ENCODE peak calls at places on chromosomes 4 and X, in seven cellular contexts. J, Q, N, S, T, U and G are unnamed samples.

GRCh38 chr4:72312032-72312650 is 256.9 kb downstream of the ADAMTS3 start:
- DNase-seq in J (peak; percentile 60), Q (peak; percentile 40), N (peak; percentile 40), S (no peak), T (peak; percentile 29), U (peak; percentile 59), G (no peak)

GRCh38 chr4:85607624-85608023 is 132.7 kb downstream of the ARHGAP24 start:
- DNase-seq in J (no peak), Q (no peak), N (no peak), S (no peak), T (peak; percentile 33), U (no peak), G (no peak)

GRCh38 chrX:16125520-16126149 is 2.3 kb downstream of the GRPR start:
- DNase-seq in J (no peak), Q (no peak), N (no peak), S (no peak), T (no peak), U (no peak), G (no peak)

GRCh38 chrX:133440797-133441163 is 25.5 kb upstream of the GPC4 start:
- DNase-seq in J (no peak), Q (no peak), N (no peak), S (no peak), T (no peak), U (no peak), G (no peak)

GRCh38 chr4:164725066-164725465 is 28.9 kb upstream of the SMIM31 start:
- DNase-seq in J (no peak), Q (no peak), N (no peak), S (no peak), T (no peak), U (no peak), G (no peak)

GRCh38 chrX:120365320-120365719 is 3.4 kb downstream of the ATP1B4 start:
- DNase-seq in J (no peak), Q (peak; percentile 53), N (peak; percentile 10), S (peak; percentile 13), T (peak; percentile 63), U (peak; percentile 53), G (peak; percentile 33)

GRCh38 chr4:134313591-134313990 is 112.0 kb upstream of the PABPC4L start:
- DNase-seq in J (no peak), Q (no peak), N (no peak), S (no peak), T (no peak), U (no peak), G (no peak)

GRCh38 chr4:156576946-156577345 is 394.7 kb downstream of the PDGFC start:
- DNase-seq in J (no peak), Q (no peak), N (no peak), S (no peak), T (no peak), U (no peak), G (no peak)

GRCh38 chr4:78565971-78566372 is 14.4 kb downstream of the ANXA3 start:
- DNase-seq in J (no peak), Q (no peak), N (peak; percentile 85), S (no peak), T (no peak), U (no peak), G (no peak)

GRCh38 chr4:103996059-103996458 is 276.3 kb upstream of the TACR3 start:
- DNase-seq in J (no peak), Q (peak; percentile 8), N (peak; percentile 36), S (no peak), T (no peak), U (no peak), G (no peak)

GRCh38 chr4:40280586-40280985 is 54.5 kb upstream of the CHRNA9 start:
- DNase-seq in J (no peak), Q (no peak), N (no peak), S (no peak), T (no peak), U (no peak), G (no peak)

DNA sequence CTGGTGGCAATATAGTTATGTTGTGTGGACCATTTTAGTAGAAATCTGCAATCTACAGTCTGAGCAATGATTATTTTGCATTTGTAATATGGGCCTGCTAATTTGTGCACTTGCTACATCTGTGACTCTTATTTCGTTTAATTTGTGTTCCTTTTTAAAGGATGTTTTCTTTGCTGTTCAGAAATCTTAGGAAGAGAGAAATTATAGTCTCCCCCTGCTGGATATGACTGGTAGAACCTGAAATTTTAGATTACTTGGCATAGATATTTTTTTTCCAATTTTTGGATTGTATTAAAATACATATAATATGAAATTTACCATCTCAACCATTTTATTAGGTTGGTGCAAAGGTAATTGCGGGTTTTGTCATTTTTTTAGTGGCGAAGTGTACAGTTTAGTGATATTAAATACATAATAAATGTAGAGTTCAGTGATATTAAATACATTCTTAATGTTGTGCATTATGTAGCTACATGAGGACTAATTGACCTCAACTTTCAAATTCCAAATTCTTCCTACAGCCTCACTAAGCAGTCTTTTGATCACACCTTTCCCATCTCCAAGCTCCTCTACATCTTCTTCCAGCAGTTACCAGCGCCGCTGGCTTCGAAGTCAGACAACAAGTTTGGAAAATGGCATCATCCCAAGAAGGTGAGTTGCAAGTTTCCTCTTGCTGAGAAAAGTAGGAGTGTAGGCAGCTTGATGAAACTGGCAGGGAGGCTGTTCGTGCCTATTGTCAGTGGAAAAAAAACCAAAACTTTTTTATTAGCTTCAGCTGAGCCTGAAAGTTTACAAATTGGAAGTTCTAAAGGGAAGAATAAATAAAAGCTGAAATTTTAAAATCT is 82.2 kb downstream of the FNIP2 start:
- DNase-seq in J (peak; percentile 55), Q (no peak), N (no peak), S (no peak), T (no peak), U (no peak), G (no peak)
- TF ChIP-seq CTCF in J (peak; percentile 73), Q (peak; percentile 58), N (peak; percentile 50), S (peak; percentile 79), T (peak; percentile 76), U (peak; percentile 70), G (peak; percentile 64)

DNA sequence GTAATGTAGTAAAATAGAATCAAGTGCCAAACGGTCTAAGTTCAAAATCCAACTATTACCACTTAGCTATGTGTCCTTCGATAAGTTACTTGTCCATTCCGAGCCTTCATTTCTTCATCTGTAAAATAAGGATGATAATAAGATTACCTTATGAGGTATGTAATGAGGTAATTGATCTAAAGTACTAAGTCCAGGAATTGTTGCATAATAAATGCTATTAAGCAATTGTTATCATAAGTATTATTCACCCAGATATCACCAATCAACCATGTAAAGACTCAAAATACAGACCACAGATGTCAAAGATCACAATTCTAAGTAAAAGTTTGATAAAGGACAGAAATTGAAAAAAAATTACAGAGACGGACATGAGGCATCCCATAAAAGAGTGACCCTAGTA is 168.4 kb upstream of the POU3F4 start:
- DNase-seq in J (no peak), Q (no peak), N (no peak), S (no peak), T (no peak), U (no peak), G (no peak)
- TF ChIP-seq CTCF in J (no peak), Q (no peak), N (no peak), S (no peak), T (no peak), U (no peak), G (no peak)

GRCh38 chrX:137166591-137166990 is 132.8 kb upstream of the GPR101 start:
- DNase-seq in J (no peak), Q (peak; percentile 10), N (no peak), S (no peak), T (peak; percentile 42), U (no peak), G (peak; percentile 16)
- TF ChIP-seq CTCF in J (no peak), Q (peak; percentile 40), N (no peak), S (peak; percentile 53), T (peak; percentile 31), U (no peak), G (peak; percentile 34)

GRCh38 chrX:22196151-22196550 is 76.6 kb upstream of the CBLL2 start:
- DNase-seq in J (no peak), Q (no peak), N (no peak), S (no peak), T (no peak), U (no peak), G (no peak)

GRCh38 chrX:22194207-22194606 is 78.5 kb upstream of the CBLL2 start:
- DNase-seq in J (no peak), Q (no peak), N (no peak), S (no peak), T (no peak), U (no peak), G (no peak)

GRCh38 chrX:22192419-22193086 is 80.2 kb upstream of the CBLL2 start:
- DNase-seq in J (peak; percentile 43), Q (peak; percentile 63), N (peak; percentile 75), S (peak; percentile 56), T (peak; percentile 70), U (peak; percentile 67), G (peak; percentile 69)
- TF ChIP-seq CTCF in J (peak; percentile 61), Q (peak; percentile 68), N (peak; percentile 66), S (peak; percentile 90), T (peak; percentile 60), U (peak; percentile 71), G (peak; percentile 79)

DNA sequence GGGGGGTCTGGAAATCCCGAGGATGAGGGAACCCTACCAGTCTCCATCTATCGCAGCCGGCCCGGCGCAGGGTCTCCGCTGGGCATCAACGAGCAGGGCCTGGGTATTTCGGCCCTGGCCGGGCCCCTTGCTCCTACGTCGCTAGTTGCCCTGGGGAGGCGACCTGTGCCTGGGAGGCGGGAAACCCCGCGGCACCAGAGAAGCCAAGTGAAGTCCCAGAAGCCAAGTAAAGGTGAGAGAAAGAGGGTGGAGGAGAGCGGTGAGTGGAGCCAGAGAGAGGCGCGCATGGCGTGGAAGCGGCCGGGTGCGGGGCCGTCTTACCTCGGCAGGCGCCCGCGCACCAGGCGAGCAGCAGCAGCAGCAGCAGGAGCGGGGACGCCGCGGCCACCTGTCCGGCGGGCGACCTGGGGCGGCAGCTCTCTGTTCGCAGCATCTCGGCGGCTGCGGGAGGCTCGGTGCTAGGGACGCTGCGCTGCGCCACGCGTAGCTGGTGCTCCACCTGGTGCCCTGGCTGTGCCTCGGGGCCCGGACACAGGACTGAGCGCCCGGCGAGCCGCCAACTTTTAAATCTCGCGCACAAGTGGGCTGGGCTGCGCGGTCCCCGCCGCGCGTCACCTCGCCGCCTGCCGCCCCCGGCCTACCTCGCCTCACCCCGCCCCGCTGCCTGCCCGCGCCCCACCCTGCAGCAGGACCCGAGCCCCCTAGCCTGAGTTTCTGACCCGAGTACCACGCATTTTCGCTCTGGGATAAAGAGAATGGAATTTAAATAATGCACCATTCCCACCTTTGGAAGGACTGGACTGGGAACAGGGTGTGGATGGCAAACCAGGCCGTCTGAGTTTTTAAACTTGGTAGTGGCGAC is at the start of gene NMU:
- DNase-seq in J (no peak), Q (peak; percentile 67), N (peak; percentile 19), S (peak; percentile 42), T (peak; percentile 61), U (peak; percentile 67), G (peak; percentile 72)
- TF ChIP-seq CTCF in J (no peak), Q (no peak), N (no peak), S (peak; percentile 22), T (no peak), U (no peak), G (no peak)

GRCh38 chr4:97153042-97153441 is 990.2 kb downstream of the STPG2 start:
- DNase-seq in J (no peak), Q (no peak), N (peak; percentile 1), S (no peak), T (no peak), U (no peak), G (peak; percentile 2)
- TF ChIP-seq CTCF in J (no peak), Q (peak; percentile 64), N (no peak), S (peak; percentile 58), T (peak; percentile 14), U (no peak), G (peak; percentile 52)